ENCODE peak calls at places on chromosomes 12 and 14, in seven cellular contexts. One of them, this sample, is unnamed.

GRCh38 chr12:87793134-87793533 is 236.1 kb downstream of the C12orf50 start:
- DNase-seq in IMR-90: peak; percentile 81
- DNase-seq in kidney tubule cell: peak; percentile 34
- DNase-seq in memory B cell: no peak
- DNase-seq in stimulated activated CD8-positive, alpha-beta memory T cell treated with anti-CD3 and anti-CD28 coated beads, Interleukin-15, amount 100 ng/mL, for 24 hours: no peak
- DNase-seq in NCI-H2029 treated with DMSO at 0.1 percent for 48 hours: no peak
- DNase-seq in EL: no peak
- DNase-seq in this sample: no peak

GRCh38 chr12:91225316-91225715 is 42.7 kb upstream of the DCN start:
- DNase-seq in EL: no peak
- DNase-seq in kidney tubule cell: no peak
- DNase-seq in memory B cell: no peak
- DNase-seq in stimulated activated CD8-positive, alpha-beta memory T cell treated with anti-CD3 and anti-CD28 coated beads, Interleukin-15, amount 100 ng/mL, for 24 hours: no peak
- DNase-seq in NCI-H2029 treated with DMSO at 0.1 percent for 48 hours: no peak
- DNase-seq in IMR-90: peak; percentile 35
- DNase-seq in this sample: no peak

GRCh38 chr12:57370696-57371095 is 60.1 kb downstream of the R3HDM2 start:
- DNase-seq in NCI-H2029 treated with DMSO at 0.1 percent for 48 hours: no peak
- DNase-seq in EL: peak; percentile 37
- DNase-seq in kidney tubule cell: no peak
- DNase-seq in memory B cell: no peak
- DNase-seq in IMR-90: peak; percentile 66
- DNase-seq in stimulated activated CD8-positive, alpha-beta memory T cell treated with anti-CD3 and anti-CD28 coated beads, Interleukin-15, amount 100 ng/mL, for 24 hours: no peak
- DNase-seq in this sample: no peak

GRCh38 chr12:27293463-27293862 is 39.2 kb upstream of the BMAL2 start:
- DNase-seq in NCI-H2029 treated with DMSO at 0.1 percent for 48 hours: no peak
- DNase-seq in kidney tubule cell: no peak
- DNase-seq in EL: no peak
- DNase-seq in IMR-90: peak; percentile 62
- DNase-seq in memory B cell: no peak
- DNase-seq in stimulated activated CD8-positive, alpha-beta memory T cell treated with anti-CD3 and anti-CD28 coated beads, Interleukin-15, amount 100 ng/mL, for 24 hours: no peak
- DNase-seq in this sample: no peak

GRCh38 chr14:67622675-67623074 is 3.0 kb downstream of the ARG2 start:
- DNase-seq in NCI-H2029 treated with DMSO at 0.1 percent for 48 hours: peak; percentile 36
- DNase-seq in EL: peak; percentile 83
- DNase-seq in IMR-90: peak; percentile 85
- DNase-seq in stimulated activated CD8-positive, alpha-beta memory T cell treated with anti-CD3 and anti-CD28 coated beads, Interleukin-15, amount 100 ng/mL, for 24 hours: no peak
- DNase-seq in kidney tubule cell: peak; percentile 78
- DNase-seq in memory B cell: no peak
- DNase-seq in this sample: no peak

GRCh38 chr12:50642755-50643154 is 121.1 kb upstream of the ATF1 start:
- DNase-seq in EL: no peak
- DNase-seq in memory B cell: no peak
- DNase-seq in NCI-H2029 treated with DMSO at 0.1 percent for 48 hours: no peak
- DNase-seq in stimulated activated CD8-positive, alpha-beta memory T cell treated with anti-CD3 and anti-CD28 coated beads, Interleukin-15, amount 100 ng/mL, for 24 hours: no peak
- DNase-seq in kidney tubule cell: no peak
- DNase-seq in IMR-90: no peak
- DNase-seq in this sample: no peak

GRCh38 chr12:66107451-66107915 is 23.1 kb downstream of the LLPH start:
- DNase-seq in NCI-H2029 treated with DMSO at 0.1 percent for 48 hours: peak; percentile 86
- DNase-seq in IMR-90: peak; percentile 94
- DNase-seq in kidney tubule cell: peak; percentile 90
- DNase-seq in stimulated activated CD8-positive, alpha-beta memory T cell treated with anti-CD3 and anti-CD28 coated beads, Interleukin-15, amount 100 ng/mL, for 24 hours: no peak
- DNase-seq in memory B cell: peak; percentile 82
- DNase-seq in EL: peak; percentile 94
- DNase-seq in this sample: no peak

GRCh38 chr12:85951823-85952222 is 77.7 kb downstream of the NTS start:
- DNase-seq in stimulated activated CD8-positive, alpha-beta memory T cell treated with anti-CD3 and anti-CD28 coated beads, Interleukin-15, amount 100 ng/mL, for 24 hours: no peak
- DNase-seq in memory B cell: no peak
- DNase-seq in NCI-H2029 treated with DMSO at 0.1 percent for 48 hours: no peak
- DNase-seq in IMR-90: peak; percentile 5
- DNase-seq in kidney tubule cell: peak; percentile 9
- DNase-seq in EL: no peak
- DNase-seq in this sample: no peak

GRCh38 chr12:32110417-32110816 is 3.8 kb downstream of the BICD1 start:
- DNase-seq in kidney tubule cell: no peak
- DNase-seq in EL: no peak
- DNase-seq in stimulated activated CD8-positive, alpha-beta memory T cell treated with anti-CD3 and anti-CD28 coated beads, Interleukin-15, amount 100 ng/mL, for 24 hours: no peak
- DNase-seq in memory B cell: no peak
- DNase-seq in NCI-H2029 treated with DMSO at 0.1 percent for 48 hours: no peak
- DNase-seq in IMR-90: no peak
- DNase-seq in this sample: no peak

GRCh38 chr12:91326043-91327027 is 143.7 kb upstream of the DCN start:
- DNase-seq in stimulated activated CD8-positive, alpha-beta memory T cell treated with anti-CD3 and anti-CD28 coated beads, Interleukin-15, amount 100 ng/mL, for 24 hours: peak; percentile 0
- DNase-seq in NCI-H2029 treated with DMSO at 0.1 percent for 48 hours: no peak
- DNase-seq in kidney tubule cell: peak; percentile 50
- DNase-seq in EL: peak; percentile 69
- DNase-seq in IMR-90: peak; percentile 75
- DNase-seq in memory B cell: peak; percentile 49
- DNase-seq in this sample: no peak

GRCh38 chr12:48917857-48918537 is 7.3 kb downstream of the FKBP11 start:
- DNase-seq in stimulated activated CD8-positive, alpha-beta memory T cell treated with anti-CD3 and anti-CD28 coated beads, Interleukin-15, amount 100 ng/mL, for 24 hours: no peak
- DNase-seq in IMR-90: no peak
- DNase-seq in kidney tubule cell: no peak
- DNase-seq in memory B cell: peak; percentile 15
- DNase-seq in NCI-H2029 treated with DMSO at 0.1 percent for 48 hours: no peak
- DNase-seq in EL: no peak
- DNase-seq in this sample: no peak

GRCh38 chr12:62933871-62934798 is 815 bp downstream of the PPM1H start:
- DNase-seq in memory B cell: no peak
- DNase-seq in kidney tubule cell: peak; percentile 54
- DNase-seq in NCI-H2029 treated with DMSO at 0.1 percent for 48 hours: peak; percentile 25
- DNase-seq in IMR-90: peak; percentile 4
- DNase-seq in EL: peak; percentile 57
- DNase-seq in stimulated activated CD8-positive, alpha-beta memory T cell treated with anti-CD3 and anti-CD28 coated beads, Interleukin-15, amount 100 ng/mL, for 24 hours: no peak
- DNase-seq in this sample: no peak

GRCh38 chr14:78022059-78022458 is 148.1 kb upstream of the NRXN3 start:
- DNase-seq in memory B cell: no peak
- DNase-seq in IMR-90: peak; percentile 16
- DNase-seq in stimulated activated CD8-positive, alpha-beta memory T cell treated with anti-CD3 and anti-CD28 coated beads, Interleukin-15, amount 100 ng/mL, for 24 hours: peak; percentile 19
- DNase-seq in NCI-H2029 treated with DMSO at 0.1 percent for 48 hours: peak; percentile 9
- DNase-seq in EL: peak; percentile 70
- DNase-seq in kidney tubule cell: peak; percentile 74
- DNase-seq in this sample: no peak

GRCh38 chr12:30286345-30286926 is 409.2 kb downstream of the IPO8 start:
- DNase-seq in memory B cell: no peak
- DNase-seq in IMR-90: peak; percentile 42
- DNase-seq in kidney tubule cell: peak; percentile 11
- DNase-seq in NCI-H2029 treated with DMSO at 0.1 percent for 48 hours: peak; percentile 36
- DNase-seq in stimulated activated CD8-positive, alpha-beta memory T cell treated with anti-CD3 and anti-CD28 coated beads, Interleukin-15, amount 100 ng/mL, for 24 hours: no peak
- DNase-seq in EL: peak; percentile 4
- DNase-seq in this sample: no peak

GRCh38 chr14:100807979-100808734 is 17.8 kb upstream of the MEG3 start:
- DNase-seq in NCI-H2029 treated with DMSO at 0.1 percent for 48 hours: no peak
- DNase-seq in IMR-90: no peak
- DNase-seq in memory B cell: no peak
- DNase-seq in stimulated activated CD8-positive, alpha-beta memory T cell treated with anti-CD3 and anti-CD28 coated beads, Interleukin-15, amount 100 ng/mL, for 24 hours: no peak
- DNase-seq in kidney tubule cell: no peak
- DNase-seq in EL: no peak
- DNase-seq in this sample: no peak

GRCh38 chr12:92702754-92703679 is at the start of gene PLEKHG7:
- DNase-seq in kidney tubule cell: peak; percentile 71
- DNase-seq in NCI-H2029 treated with DMSO at 0.1 percent for 48 hours: no peak
- DNase-seq in EL: no peak
- DNase-seq in memory B cell: peak; percentile 47
- DNase-seq in IMR-90: no peak
- DNase-seq in stimulated activated CD8-positive, alpha-beta memory T cell treated with anti-CD3 and anti-CD28 coated beads, Interleukin-15, amount 100 ng/mL, for 24 hours: no peak
- DNase-seq in this sample: no peak

GRCh38 chr14:96126339-96126770 is 78.3 kb upstream of the BDKRB2 start:
- DNase-seq in NCI-H2029 treated with DMSO at 0.1 percent for 48 hours: no peak
- DNase-seq in EL: no peak
- DNase-seq in IMR-90: peak; percentile 33
- DNase-seq in memory B cell: no peak
- DNase-seq in kidney tubule cell: no peak
- DNase-seq in stimulated activated CD8-positive, alpha-beta memory T cell treated with anti-CD3 and anti-CD28 coated beads, Interleukin-15, amount 100 ng/mL, for 24 hours: no peak
- DNase-seq in this sample: peak; percentile 20

GRCh38 chr14:56243110-56243509 is 124.9 kb downstream of the PELI2 start:
- DNase-seq in IMR-90: no peak
- DNase-seq in memory B cell: no peak
- DNase-seq in NCI-H2029 treated with DMSO at 0.1 percent for 48 hours: no peak
- DNase-seq in kidney tubule cell: no peak
- DNase-seq in stimulated activated CD8-positive, alpha-beta memory T cell treated with anti-CD3 and anti-CD28 coated beads, Interleukin-15, amount 100 ng/mL, for 24 hours: no peak
- DNase-seq in EL: no peak
- DNase-seq in this sample: no peak

GRCh38 chr14:81353691-81354323 is 46.3 kb downstream of the STON2 start:
- DNase-seq in IMR-90: no peak
- DNase-seq in NCI-H2029 treated with DMSO at 0.1 percent for 48 hours: no peak
- DNase-seq in EL: no peak
- DNase-seq in memory B cell: no peak
- DNase-seq in stimulated activated CD8-positive, alpha-beta memory T cell treated with anti-CD3 and anti-CD28 coated beads, Interleukin-15, amount 100 ng/mL, for 24 hours: no peak
- DNase-seq in kidney tubule cell: no peak
- DNase-seq in this sample: no peak

GRCh38 chr12:108312885-108313203 is 26.3 kb downstream of the CMKLR1 start:
- DNase-seq in IMR-90: no peak
- DNase-seq in EL: peak; percentile 19
- DNase-seq in NCI-H2029 treated with DMSO at 0.1 percent for 48 hours: no peak
- DNase-seq in kidney tubule cell: no peak
- DNase-seq in memory B cell: no peak
- DNase-seq in stimulated activated CD8-positive, alpha-beta memory T cell treated with anti-CD3 and anti-CD28 coated beads, Interleukin-15, amount 100 ng/mL, for 24 hours: no peak
- DNase-seq in this sample: no peak

GRCh38 chr12:23222801-23223200 is 597.8 kb downstream of the ETNK1 start:
- DNase-seq in kidney tubule cell: no peak
- DNase-seq in NCI-H2029 treated with DMSO at 0.1 percent for 48 hours: no peak
- DNase-seq in IMR-90: no peak
- DNase-seq in EL: no peak
- DNase-seq in memory B cell: no peak
- DNase-seq in stimulated activated CD8-positive, alpha-beta memory T cell treated with anti-CD3 and anti-CD28 coated beads, Interleukin-15, amount 100 ng/mL, for 24 hours: no peak
- DNase-seq in this sample: no peak